ENCODE peak calls at places on chromosomes 4 and X, in ten cellular contexts. A is bronchial epithelial cell, S is brain microvascular endothelial cell, B is ovary, G is esophagus squamous epithelium, W is AG09319, X is lower lobe of right lung, U is AG04450, Y is nephron progenitor cell, L is neural crest cell. K is an unnamed sample.

GRCh38 chr4:88163286-88163685 is 4.8 kb upstream of the ABCG2 start:
- DNase-seq in A (no peak), S (no peak), B (no peak), G (no peak), W (no peak), X (no peak), U (no peak), Y (no peak), L (no peak), K (no peak)

GRCh38 chr4:123481034-123481433 is 84.4 kb downstream of the SPRY1 start:
- DNase-seq in A (peak; percentile 97), S (peak; percentile 61), B (no peak), G (no peak), W (no peak), X (no peak), U (peak; percentile 66), Y (no peak), L (no peak), K (no peak)

GRCh38 chr4:152479428-152480026 is 56.4 kb downstream of the FBXW7 start:
- DNase-seq in A (peak; percentile 82), S (peak; percentile 72), B (no peak), G (no peak), W (no peak), X (no peak), U (no peak), Y (no peak), L (no peak), K (no peak)

GRCh38 chr4:17280266-17280665 is 231.6 kb downstream of the QDPR start:
- DNase-seq in A (no peak), S (no peak), B (no peak), G (no peak), W (no peak), X (no peak), U (no peak), Y (no peak), L (no peak), K (no peak)

GRCh38 chr4:164606478-164606877 is 147.5 kb upstream of the SMIM31 start:
- DNase-seq in A (no peak), S (no peak), B (no peak), G (no peak), W (no peak), X (no peak), U (no peak), Y (no peak), L (no peak), K (peak; percentile 8)

GRCh38 chr4:17688011-17688441 is 73.6 kb downstream of the MED28 start:
- DNase-seq in A (no peak), S (no peak), B (no peak), G (no peak), W (no peak), X (no peak), U (no peak), Y (no peak), L (no peak), K (no peak)

GRCh38 chrX:121832446-121832845 is 785.0 kb downstream of the GLUD2 start:
- DNase-seq in A (peak; percentile 13), S (no peak), B (no peak), G (no peak), W (no peak), X (no peak), U (no peak), Y (no peak), L (no peak), K (no peak)

GRCh38 chrX:15869695-15870094 is 15.1 kb upstream of the AP1S2 start:
- DNase-seq in A (no peak), S (no peak), B (no peak), G (no peak), W (no peak), X (no peak), U (no peak), Y (no peak), L (no peak), K (no peak)

GRCh38 chrX:53211391-53211978 is 13.5 kb downstream of the KDM5C start:
- DNase-seq in A (peak; percentile 88), S (no peak), B (no peak), G (no peak), W (no peak), X (no peak), U (no peak), Y (no peak), L (no peak), K (no peak)

GRCh38 chr4:85024671-85025070 is 58.2 kb upstream of the WDFY3 start:
- DNase-seq in A (no peak), S (no peak), B (no peak), G (no peak), W (no peak), X (no peak), U (no peak), Y (no peak), L (no peak), K (no peak)

GRCh38 chrX:38249965-38250364 is 29.3 kb upstream of the SRPX start:
- DNase-seq in A (no peak), S (peak; percentile 10), B (no peak), G (no peak), W (no peak), X (no peak), U (no peak), Y (no peak), L (no peak), K (no peak)

GRCh38 chr4:114839986-114840385 is 241.4 kb downstream of the UGT8 start:
- DNase-seq in A (no peak), S (no peak), B (no peak), G (no peak), W (no peak), X (no peak), U (no peak), Y (no peak), L (no peak), K (no peak)

GRCh38 chr4:123478859-123479345 is 82.3 kb downstream of the SPRY1 start:
- DNase-seq in A (peak; percentile 43), S (peak; percentile 33), B (no peak), G (no peak), W (no peak), X (peak; percentile 70), U (no peak), Y (peak; percentile 57), L (no peak), K (no peak)

GRCh38 chr4:183354213-183354612 is 32.0 kb upstream of the CLDN24 start:
- DNase-seq in A (peak; percentile 83), S (no peak), B (no peak), G (no peak), W (no peak), X (no peak), U (no peak), Y (no peak), L (no peak), K (no peak)

GRCh38 chrX:81174286-81174685 is 27.4 kb downstream of the HMGN5 start:
- DNase-seq in A (peak; percentile 39), S (no peak), B (no peak), G (no peak), W (peak; percentile 0), X (no peak), U (no peak), Y (no peak), L (no peak), K (peak; percentile 0)
- TF ChIP-seq CTCF in A (no peak), S (no peak), B (no peak), G (no peak), W (peak; percentile 17), X (peak; percentile 27), U (peak; percentile 15), Y (no peak), L (peak; percentile 57), K (no peak)

GRCh38 chr4:45770958-45771357 is 352.9 kb downstream of the GABRG1 start:
- DNase-seq in A (no peak), S (no peak), B (no peak), G (no peak), W (no peak), X (no peak), U (no peak), Y (no peak), L (no peak), K (no peak)
- TF ChIP-seq CTCF in A (no peak), S (no peak), B (no peak), G (no peak), W (no peak), X (no peak), U (no peak), Y (no peak), L (no peak), K (no peak)

DNA sequence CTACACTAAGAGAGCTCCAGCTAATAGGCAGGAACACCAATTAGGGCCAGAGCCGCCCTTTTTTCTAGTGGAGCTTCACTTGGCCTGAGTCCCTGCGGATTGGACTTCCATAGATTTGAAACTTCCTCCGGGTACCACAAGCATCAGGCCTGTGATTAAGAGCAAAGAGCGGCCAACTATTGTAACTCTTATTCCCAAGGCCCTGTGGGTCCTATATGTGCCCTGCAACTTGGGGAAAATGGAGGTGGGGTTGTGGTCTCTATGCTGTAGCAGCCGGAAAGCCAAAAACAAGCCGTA is at the start of gene NCBP2L:
- DNase-seq in A (no peak), S (no peak), B (no peak), G (no peak), W (no peak), X (no peak), U (no peak), Y (no peak), L (no peak), K (no peak)
- TF ChIP-seq CTCF in A (no peak), S (no peak), B (no peak), G (no peak), W (no peak), X (no peak), U (no peak), Y (no peak), L (no peak), K (no peak)

GRCh38 chr4:177380730-177381287 is 61.4 kb downstream of the AGA start:
- DNase-seq in A (no peak), S (no peak), B (no peak), G (no peak), W (no peak), X (no peak), U (no peak), Y (no peak), L (no peak), K (no peak)

GRCh38 chr4:177374966-177375365 is 65.3 kb downstream of the NEIL3 start:
- DNase-seq in A (no peak), S (no peak), B (no peak), G (no peak), W (no peak), X (no peak), U (no peak), Y (no peak), L (no peak), K (no peak)

GRCh38 chr4:177375372-177375771 is 65.7 kb downstream of the NEIL3 start:
- DNase-seq in A (no peak), S (no peak), B (no peak), G (no peak), W (no peak), X (no peak), U (no peak), Y (no peak), L (no peak), K (no peak)

GRCh38 chr4:177371452-177371851 is 61.8 kb downstream of the NEIL3 start:
- DNase-seq in A (no peak), S (no peak), B (no peak), G (no peak), W (no peak), X (no peak), U (no peak), Y (no peak), L (no peak), K (no peak)

DNA sequence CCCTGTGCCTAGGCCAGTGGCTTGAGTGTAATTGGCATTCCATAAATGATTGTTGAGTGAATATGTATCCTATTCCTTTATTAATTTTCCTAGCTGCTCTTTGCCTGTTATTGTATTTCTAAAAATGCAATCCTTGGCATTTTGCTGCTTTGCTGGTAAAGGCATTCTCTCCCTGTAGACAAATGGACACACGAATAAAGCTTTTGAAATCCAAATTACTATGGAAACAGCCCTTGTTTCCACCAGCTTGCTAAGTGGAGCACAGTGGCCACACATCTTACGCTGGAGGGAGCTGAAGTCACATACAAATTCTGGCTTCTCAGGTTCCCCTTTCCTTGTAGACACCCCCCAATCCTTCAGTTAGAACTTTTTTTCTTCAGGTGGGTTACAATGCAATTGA is 66.3 kb downstream of the AGA start:
- DNase-seq in A (peak; percentile 10), S (no peak), B (no peak), G (no peak), W (no peak), X (no peak), U (no peak), Y (no peak), L (no peak), K (no peak)
- TF ChIP-seq CTCF in A (peak; percentile 6), S (peak; percentile 6), B (no peak), G (no peak), W (no peak), X (no peak), U (no peak), Y (no peak), L (no peak), K (no peak)

K was measured in GM20000.